ENCODE peak calls at places on chromosome 13, in nine cellular contexts. One of them, this sample, is unnamed.

GRCh38 chr13:111152836-111153235 is 37.7 kb downstream of the ARHGEF7 start:
- DNase-seq in GDM1: no peak
- DNase-seq in stimulated activated CD8-positive, alpha-beta memory T cell treated with anti-CD3 and anti-CD28 coated beads, Interleukin-12 subunit alpha, Interleukin-12 subunit beta, amount 100 ng/mL, for 4 hours: no peak
- DNase-seq in substantia nigra: no peak
- DNase-seq in COR-L47: no peak
- DNase-seq in stimulated activated CD4-positive, alpha-beta T cell treated with anti-CD3 and anti-CD28 coated beads, Interleukin-2, amount 100 ng/mL, for 24 hours: no peak
- DNase-seq in activated CD4-positive, alpha-beta memory T cell treated with anti-CD3 and anti-CD28 coated beads, Interleukin-2, amount 10 ng/mL, durations not matched to agents 7 days and 5 days: no peak
- DNase-seq in NCI-H345: no peak
- DNase-seq in HFFc6: no peak
- DNase-seq in this sample: no peak

GRCh38 chr13:33676045-33676699 is 141.8 kb upstream of the RFC3 start:
- DNase-seq in GDM1: no peak
- DNase-seq in stimulated activated CD8-positive, alpha-beta memory T cell treated with anti-CD3 and anti-CD28 coated beads, Interleukin-12 subunit alpha, Interleukin-12 subunit beta, amount 100 ng/mL, for 4 hours: no peak
- DNase-seq in substantia nigra: no peak
- DNase-seq in COR-L47: peak
- DNase-seq in stimulated activated CD4-positive, alpha-beta T cell treated with anti-CD3 and anti-CD28 coated beads, Interleukin-2, amount 100 ng/mL, for 24 hours: no peak
- DNase-seq in activated CD4-positive, alpha-beta memory T cell treated with anti-CD3 and anti-CD28 coated beads, Interleukin-2, amount 10 ng/mL, durations not matched to agents 7 days and 5 days: no peak
- DNase-seq in NCI-H345: no peak
- DNase-seq in HFFc6: peak
- DNase-seq in this sample: no peak

GRCh38 chr13:114157869-114158495 is 21.1 kb upstream of the CFAP97D2 start:
- DNase-seq in GDM1: no peak
- DNase-seq in stimulated activated CD8-positive, alpha-beta memory T cell treated with anti-CD3 and anti-CD28 coated beads, Interleukin-12 subunit alpha, Interleukin-12 subunit beta, amount 100 ng/mL, for 4 hours: no peak
- DNase-seq in substantia nigra: no peak
- DNase-seq in COR-L47: no peak
- DNase-seq in stimulated activated CD4-positive, alpha-beta T cell treated with anti-CD3 and anti-CD28 coated beads, Interleukin-2, amount 100 ng/mL, for 24 hours: no peak
- DNase-seq in activated CD4-positive, alpha-beta memory T cell treated with anti-CD3 and anti-CD28 coated beads, Interleukin-2, amount 10 ng/mL, durations not matched to agents 7 days and 5 days: no peak
- DNase-seq in NCI-H345: no peak
- DNase-seq in HFFc6: no peak
- DNase-seq in this sample: no peak

GRCh38 chr13:50989476-50989875 is 79.9 kb downstream of the RNASEH2B start:
- DNase-seq in GDM1: no peak
- DNase-seq in stimulated activated CD8-positive, alpha-beta memory T cell treated with anti-CD3 and anti-CD28 coated beads, Interleukin-12 subunit alpha, Interleukin-12 subunit beta, amount 100 ng/mL, for 4 hours: no peak
- DNase-seq in substantia nigra: no peak
- DNase-seq in COR-L47: peak
- DNase-seq in stimulated activated CD4-positive, alpha-beta T cell treated with anti-CD3 and anti-CD28 coated beads, Interleukin-2, amount 100 ng/mL, for 24 hours: no peak
- DNase-seq in activated CD4-positive, alpha-beta memory T cell treated with anti-CD3 and anti-CD28 coated beads, Interleukin-2, amount 10 ng/mL, durations not matched to agents 7 days and 5 days: no peak
- DNase-seq in NCI-H345: peak
- DNase-seq in HFFc6: no peak
- DNase-seq in this sample: no peak

GRCh38 chr13:75796825-75797224 is 160.7 kb downstream of the LMO7 start:
- DNase-seq in GDM1: no peak
- DNase-seq in stimulated activated CD8-positive, alpha-beta memory T cell treated with anti-CD3 and anti-CD28 coated beads, Interleukin-12 subunit alpha, Interleukin-12 subunit beta, amount 100 ng/mL, for 4 hours: no peak
- DNase-seq in substantia nigra: no peak
- DNase-seq in COR-L47: no peak
- DNase-seq in stimulated activated CD4-positive, alpha-beta T cell treated with anti-CD3 and anti-CD28 coated beads, Interleukin-2, amount 100 ng/mL, for 24 hours: no peak
- DNase-seq in activated CD4-positive, alpha-beta memory T cell treated with anti-CD3 and anti-CD28 coated beads, Interleukin-2, amount 10 ng/mL, durations not matched to agents 7 days and 5 days: no peak
- DNase-seq in NCI-H345: no peak
- DNase-seq in HFFc6: no peak
- DNase-seq in this sample: no peak

GRCh38 chr13:78609464-78610205 is 6.3 kb upstream of the POU4F1 start:
- DNase-seq in GDM1: no peak
- DNase-seq in stimulated activated CD8-positive, alpha-beta memory T cell treated with anti-CD3 and anti-CD28 coated beads, Interleukin-12 subunit alpha, Interleukin-12 subunit beta, amount 100 ng/mL, for 4 hours: no peak
- DNase-seq in substantia nigra: no peak
- DNase-seq in COR-L47: no peak
- DNase-seq in stimulated activated CD4-positive, alpha-beta T cell treated with anti-CD3 and anti-CD28 coated beads, Interleukin-2, amount 100 ng/mL, for 24 hours: no peak
- DNase-seq in activated CD4-positive, alpha-beta memory T cell treated with anti-CD3 and anti-CD28 coated beads, Interleukin-2, amount 10 ng/mL, durations not matched to agents 7 days and 5 days: no peak
- DNase-seq in NCI-H345: no peak
- DNase-seq in HFFc6: no peak
- DNase-seq in this sample: no peak

GRCh38 chr13:91630916-91631315 is 232.5 kb downstream of the GPC5 start:
- DNase-seq in GDM1: no peak
- DNase-seq in stimulated activated CD8-positive, alpha-beta memory T cell treated with anti-CD3 and anti-CD28 coated beads, Interleukin-12 subunit alpha, Interleukin-12 subunit beta, amount 100 ng/mL, for 4 hours: no peak
- DNase-seq in substantia nigra: no peak
- DNase-seq in COR-L47: no peak
- DNase-seq in stimulated activated CD4-positive, alpha-beta T cell treated with anti-CD3 and anti-CD28 coated beads, Interleukin-2, amount 100 ng/mL, for 24 hours: no peak
- DNase-seq in activated CD4-positive, alpha-beta memory T cell treated with anti-CD3 and anti-CD28 coated beads, Interleukin-2, amount 10 ng/mL, durations not matched to agents 7 days and 5 days: no peak
- DNase-seq in NCI-H345: no peak
- DNase-seq in HFFc6: no peak
- DNase-seq in this sample: no peak

GRCh38 chr13:50697746-50698526 is 145.6 kb downstream of the DLEU7 start:
- DNase-seq in GDM1: no peak
- DNase-seq in stimulated activated CD8-positive, alpha-beta memory T cell treated with anti-CD3 and anti-CD28 coated beads, Interleukin-12 subunit alpha, Interleukin-12 subunit beta, amount 100 ng/mL, for 4 hours: no peak
- DNase-seq in substantia nigra: no peak
- DNase-seq in COR-L47: peak
- DNase-seq in stimulated activated CD4-positive, alpha-beta T cell treated with anti-CD3 and anti-CD28 coated beads, Interleukin-2, amount 100 ng/mL, for 24 hours: no peak
- DNase-seq in activated CD4-positive, alpha-beta memory T cell treated with anti-CD3 and anti-CD28 coated beads, Interleukin-2, amount 10 ng/mL, durations not matched to agents 7 days and 5 days: no peak
- DNase-seq in NCI-H345: peak
- DNase-seq in HFFc6: no peak
- DNase-seq in this sample: no peak

GRCh38 chr13:97367427-97367826 is 66.5 kb upstream of the RAP2A start:
- DNase-seq in GDM1: no peak
- DNase-seq in stimulated activated CD8-positive, alpha-beta memory T cell treated with anti-CD3 and anti-CD28 coated beads, Interleukin-12 subunit alpha, Interleukin-12 subunit beta, amount 100 ng/mL, for 4 hours: no peak
- DNase-seq in substantia nigra: no peak
- DNase-seq in COR-L47: no peak
- DNase-seq in stimulated activated CD4-positive, alpha-beta T cell treated with anti-CD3 and anti-CD28 coated beads, Interleukin-2, amount 100 ng/mL, for 24 hours: no peak
- DNase-seq in activated CD4-positive, alpha-beta memory T cell treated with anti-CD3 and anti-CD28 coated beads, Interleukin-2, amount 10 ng/mL, durations not matched to agents 7 days and 5 days: no peak
- DNase-seq in NCI-H345: no peak
- DNase-seq in HFFc6: peak
- DNase-seq in this sample: no peak

GRCh38 chr13:112900691-112901091 is 68.3 kb upstream of the MCF2L start:
- DNase-seq in GDM1: no peak
- DNase-seq in stimulated activated CD8-positive, alpha-beta memory T cell treated with anti-CD3 and anti-CD28 coated beads, Interleukin-12 subunit alpha, Interleukin-12 subunit beta, amount 100 ng/mL, for 4 hours: no peak
- DNase-seq in substantia nigra: no peak
- DNase-seq in COR-L47: no peak
- DNase-seq in stimulated activated CD4-positive, alpha-beta T cell treated with anti-CD3 and anti-CD28 coated beads, Interleukin-2, amount 100 ng/mL, for 24 hours: no peak
- DNase-seq in activated CD4-positive, alpha-beta memory T cell treated with anti-CD3 and anti-CD28 coated beads, Interleukin-2, amount 10 ng/mL, durations not matched to agents 7 days and 5 days: no peak
- DNase-seq in NCI-H345: no peak
- DNase-seq in HFFc6: no peak
- DNase-seq in this sample: no peak

GRCh38 chr13:44068737-44069136 is 189.0 kb downstream of the LACC1 start:
- DNase-seq in GDM1: no peak
- DNase-seq in stimulated activated CD8-positive, alpha-beta memory T cell treated with anti-CD3 and anti-CD28 coated beads, Interleukin-12 subunit alpha, Interleukin-12 subunit beta, amount 100 ng/mL, for 4 hours: no peak
- DNase-seq in substantia nigra: no peak
- DNase-seq in COR-L47: no peak
- DNase-seq in stimulated activated CD4-positive, alpha-beta T cell treated with anti-CD3 and anti-CD28 coated beads, Interleukin-2, amount 100 ng/mL, for 24 hours: no peak
- DNase-seq in activated CD4-positive, alpha-beta memory T cell treated with anti-CD3 and anti-CD28 coated beads, Interleukin-2, amount 10 ng/mL, durations not matched to agents 7 days and 5 days: no peak
- DNase-seq in NCI-H345: no peak
- DNase-seq in HFFc6: peak
- DNase-seq in this sample: no peak

GRCh38 chr13:51769455-51770127 is 34.4 kb downstream of the DHRS12 start:
- DNase-seq in GDM1: no peak
- DNase-seq in stimulated activated CD8-positive, alpha-beta memory T cell treated with anti-CD3 and anti-CD28 coated beads, Interleukin-12 subunit alpha, Interleukin-12 subunit beta, amount 100 ng/mL, for 4 hours: no peak
- DNase-seq in substantia nigra: no peak
- DNase-seq in COR-L47: no peak
- DNase-seq in stimulated activated CD4-positive, alpha-beta T cell treated with anti-CD3 and anti-CD28 coated beads, Interleukin-2, amount 100 ng/mL, for 24 hours: no peak
- DNase-seq in activated CD4-positive, alpha-beta memory T cell treated with anti-CD3 and anti-CD28 coated beads, Interleukin-2, amount 10 ng/mL, durations not matched to agents 7 days and 5 days: no peak
- DNase-seq in NCI-H345: no peak
- DNase-seq in HFFc6: no peak
- DNase-seq in this sample: no peak

GRCh38 chr13:73893833-73894232 is 240.4 kb downstream of the KLF12 start:
- DNase-seq in GDM1: no peak
- DNase-seq in stimulated activated CD8-positive, alpha-beta memory T cell treated with anti-CD3 and anti-CD28 coated beads, Interleukin-12 subunit alpha, Interleukin-12 subunit beta, amount 100 ng/mL, for 4 hours: no peak
- DNase-seq in substantia nigra: no peak
- DNase-seq in COR-L47: no peak
- DNase-seq in stimulated activated CD4-positive, alpha-beta T cell treated with anti-CD3 and anti-CD28 coated beads, Interleukin-2, amount 100 ng/mL, for 24 hours: no peak
- DNase-seq in activated CD4-positive, alpha-beta memory T cell treated with anti-CD3 and anti-CD28 coated beads, Interleukin-2, amount 10 ng/mL, durations not matched to agents 7 days and 5 days: no peak
- DNase-seq in NCI-H345: no peak
- DNase-seq in HFFc6: no peak
- DNase-seq in this sample: no peak

GRCh38 chr13:37869506-37869755 is 141 bp downstream of the TRPC4 start:
- DNase-seq in GDM1: no peak
- DNase-seq in stimulated activated CD8-positive, alpha-beta memory T cell treated with anti-CD3 and anti-CD28 coated beads, Interleukin-12 subunit alpha, Interleukin-12 subunit beta, amount 100 ng/mL, for 4 hours: no peak
- DNase-seq in substantia nigra: no peak
- DNase-seq in COR-L47: no peak
- DNase-seq in stimulated activated CD4-positive, alpha-beta T cell treated with anti-CD3 and anti-CD28 coated beads, Interleukin-2, amount 100 ng/mL, for 24 hours: no peak
- DNase-seq in activated CD4-positive, alpha-beta memory T cell treated with anti-CD3 and anti-CD28 coated beads, Interleukin-2, amount 10 ng/mL, durations not matched to agents 7 days and 5 days: no peak
- DNase-seq in NCI-H345: peak
- DNase-seq in HFFc6: no peak
- DNase-seq in this sample: no peak

GRCh38 chr13:111973186-111974064 is 93.5 kb upstream of the SOX1 start:
- DNase-seq in GDM1: no peak
- DNase-seq in stimulated activated CD8-positive, alpha-beta memory T cell treated with anti-CD3 and anti-CD28 coated beads, Interleukin-12 subunit alpha, Interleukin-12 subunit beta, amount 100 ng/mL, for 4 hours: no peak
- DNase-seq in substantia nigra: no peak
- DNase-seq in COR-L47: no peak
- DNase-seq in stimulated activated CD4-positive, alpha-beta T cell treated with anti-CD3 and anti-CD28 coated beads, Interleukin-2, amount 100 ng/mL, for 24 hours: no peak
- DNase-seq in activated CD4-positive, alpha-beta memory T cell treated with anti-CD3 and anti-CD28 coated beads, Interleukin-2, amount 10 ng/mL, durations not matched to agents 7 days and 5 days: no peak
- DNase-seq in NCI-H345: peak
- DNase-seq in HFFc6: no peak
- DNase-seq in this sample: no peak

GRCh38 chr13:60756306-60756705 is 359.3 kb downstream of the TDRD3 start:
- DNase-seq in GDM1: no peak
- DNase-seq in stimulated activated CD8-positive, alpha-beta memory T cell treated with anti-CD3 and anti-CD28 coated beads, Interleukin-12 subunit alpha, Interleukin-12 subunit beta, amount 100 ng/mL, for 4 hours: no peak
- DNase-seq in substantia nigra: no peak
- DNase-seq in COR-L47: no peak
- DNase-seq in stimulated activated CD4-positive, alpha-beta T cell treated with anti-CD3 and anti-CD28 coated beads, Interleukin-2, amount 100 ng/mL, for 24 hours: no peak
- DNase-seq in activated CD4-positive, alpha-beta memory T cell treated with anti-CD3 and anti-CD28 coated beads, Interleukin-2, amount 10 ng/mL, durations not matched to agents 7 days and 5 days: no peak
- DNase-seq in NCI-H345: no peak
- DNase-seq in HFFc6: no peak
- DNase-seq in this sample: no peak

GRCh38 chr13:78674638-78675037 is 15.7 kb upstream of the OBI1 start:
- DNase-seq in GDM1: no peak
- DNase-seq in stimulated activated CD8-positive, alpha-beta memory T cell treated with anti-CD3 and anti-CD28 coated beads, Interleukin-12 subunit alpha, Interleukin-12 subunit beta, amount 100 ng/mL, for 4 hours: no peak
- DNase-seq in substantia nigra: no peak
- DNase-seq in COR-L47: no peak
- DNase-seq in stimulated activated CD4-positive, alpha-beta T cell treated with anti-CD3 and anti-CD28 coated beads, Interleukin-2, amount 100 ng/mL, for 24 hours: no peak
- DNase-seq in activated CD4-positive, alpha-beta memory T cell treated with anti-CD3 and anti-CD28 coated beads, Interleukin-2, amount 10 ng/mL, durations not matched to agents 7 days and 5 days: no peak
- DNase-seq in NCI-H345: no peak
- DNase-seq in HFFc6: no peak
- DNase-seq in this sample: no peak

GRCh38 chr13:95115525-95115924 is 185.7 kb downstream of the ABCC4 start:
- DNase-seq in GDM1: no peak
- DNase-seq in stimulated activated CD8-positive, alpha-beta memory T cell treated with anti-CD3 and anti-CD28 coated beads, Interleukin-12 subunit alpha, Interleukin-12 subunit beta, amount 100 ng/mL, for 4 hours: no peak
- DNase-seq in substantia nigra: no peak
- DNase-seq in COR-L47: no peak
- DNase-seq in stimulated activated CD4-positive, alpha-beta T cell treated with anti-CD3 and anti-CD28 coated beads, Interleukin-2, amount 100 ng/mL, for 24 hours: no peak
- DNase-seq in activated CD4-positive, alpha-beta memory T cell treated with anti-CD3 and anti-CD28 coated beads, Interleukin-2, amount 10 ng/mL, durations not matched to agents 7 days and 5 days: no peak
- DNase-seq in NCI-H345: no peak
- DNase-seq in HFFc6: no peak
- DNase-seq in this sample: no peak

GRCh38 chr13:22926176-22927007 is 254.4 kb upstream of the SGCG start:
- DNase-seq in GDM1: no peak
- DNase-seq in stimulated activated CD8-positive, alpha-beta memory T cell treated with anti-CD3 and anti-CD28 coated beads, Interleukin-12 subunit alpha, Interleukin-12 subunit beta, amount 100 ng/mL, for 4 hours: no peak
- DNase-seq in substantia nigra: no peak
- DNase-seq in COR-L47: no peak
- DNase-seq in stimulated activated CD4-positive, alpha-beta T cell treated with anti-CD3 and anti-CD28 coated beads, Interleukin-2, amount 100 ng/mL, for 24 hours: no peak
- DNase-seq in activated CD4-positive, alpha-beta memory T cell treated with anti-CD3 and anti-CD28 coated beads, Interleukin-2, amount 10 ng/mL, durations not matched to agents 7 days and 5 days: no peak
- DNase-seq in NCI-H345: no peak
- DNase-seq in HFFc6: no peak
- DNase-seq in this sample: no peak

GRCh38 chr13:98822238-98822606 is 69.8 kb upstream of the SLC15A1 start:
- DNase-seq in GDM1: no peak
- DNase-seq in stimulated activated CD8-positive, alpha-beta memory T cell treated with anti-CD3 and anti-CD28 coated beads, Interleukin-12 subunit alpha, Interleukin-12 subunit beta, amount 100 ng/mL, for 4 hours: no peak
- DNase-seq in substantia nigra: no peak
- DNase-seq in COR-L47: no peak
- DNase-seq in stimulated activated CD4-positive, alpha-beta T cell treated with anti-CD3 and anti-CD28 coated beads, Interleukin-2, amount 100 ng/mL, for 24 hours: no peak
- DNase-seq in activated CD4-positive, alpha-beta memory T cell treated with anti-CD3 and anti-CD28 coated beads, Interleukin-2, amount 10 ng/mL, durations not matched to agents 7 days and 5 days: no peak
- DNase-seq in NCI-H345: no peak
- DNase-seq in HFFc6: no peak
- DNase-seq in this sample: no peak

GRCh38 chr13:112179421-112179820 is 112.5 kb downstream of the SOX1 start:
- DNase-seq in GDM1: no peak
- DNase-seq in stimulated activated CD8-positive, alpha-beta memory T cell treated with anti-CD3 and anti-CD28 coated beads, Interleukin-12 subunit alpha, Interleukin-12 subunit beta, amount 100 ng/mL, for 4 hours: no peak
- DNase-seq in substantia nigra: no peak
- DNase-seq in COR-L47: no peak
- DNase-seq in stimulated activated CD4-positive, alpha-beta T cell treated with anti-CD3 and anti-CD28 coated beads, Interleukin-2, amount 100 ng/mL, for 24 hours: no peak
- DNase-seq in activated CD4-positive, alpha-beta memory T cell treated with anti-CD3 and anti-CD28 coated beads, Interleukin-2, amount 10 ng/mL, durations not matched to agents 7 days and 5 days: no peak
- DNase-seq in NCI-H345: no peak
- DNase-seq in HFFc6: no peak
- DNase-seq in this sample: no peak

GRCh38 chr13:48600374-48601364 is 53.1 kb upstream of the CYSLTR2 start:
- DNase-seq in GDM1: peak
- DNase-seq in stimulated activated CD8-positive, alpha-beta memory T cell treated with anti-CD3 and anti-CD28 coated beads, Interleukin-12 subunit alpha, Interleukin-12 subunit beta, amount 100 ng/mL, for 4 hours: no peak
- DNase-seq in substantia nigra: no peak
- DNase-seq in COR-L47: no peak
- DNase-seq in stimulated activated CD4-positive, alpha-beta T cell treated with anti-CD3 and anti-CD28 coated beads, Interleukin-2, amount 100 ng/mL, for 24 hours: no peak
- DNase-seq in activated CD4-positive, alpha-beta memory T cell treated with anti-CD3 and anti-CD28 coated beads, Interleukin-2, amount 10 ng/mL, durations not matched to agents 7 days and 5 days: no peak
- DNase-seq in NCI-H345: no peak
- DNase-seq in HFFc6: no peak
- DNase-seq in this sample: no peak

GRCh38 chr13:78147905-78148304 is 229.3 kb upstream of the EDNRB start:
- DNase-seq in GDM1: no peak
- DNase-seq in stimulated activated CD8-positive, alpha-beta memory T cell treated with anti-CD3 and anti-CD28 coated beads, Interleukin-12 subunit alpha, Interleukin-12 subunit beta, amount 100 ng/mL, for 4 hours: no peak
- DNase-seq in substantia nigra: no peak
- DNase-seq in COR-L47: no peak
- DNase-seq in stimulated activated CD4-positive, alpha-beta T cell treated with anti-CD3 and anti-CD28 coated beads, Interleukin-2, amount 100 ng/mL, for 24 hours: no peak
- DNase-seq in activated CD4-positive, alpha-beta memory T cell treated with anti-CD3 and anti-CD28 coated beads, Interleukin-2, amount 10 ng/mL, durations not matched to agents 7 days and 5 days: no peak
- DNase-seq in NCI-H345: no peak
- DNase-seq in HFFc6: peak
- DNase-seq in this sample: no peak

GRCh38 chr13:97934590-97934989 is 18.9 kb upstream of the IPO5 start:
- DNase-seq in GDM1: no peak
- DNase-seq in stimulated activated CD8-positive, alpha-beta memory T cell treated with anti-CD3 and anti-CD28 coated beads, Interleukin-12 subunit alpha, Interleukin-12 subunit beta, amount 100 ng/mL, for 4 hours: no peak
- DNase-seq in substantia nigra: no peak
- DNase-seq in COR-L47: no peak
- DNase-seq in stimulated activated CD4-positive, alpha-beta T cell treated with anti-CD3 and anti-CD28 coated beads, Interleukin-2, amount 100 ng/mL, for 24 hours: no peak
- DNase-seq in activated CD4-positive, alpha-beta memory T cell treated with anti-CD3 and anti-CD28 coated beads, Interleukin-2, amount 10 ng/mL, durations not matched to agents 7 days and 5 days: no peak
- DNase-seq in NCI-H345: peak
- DNase-seq in HFFc6: no peak
- DNase-seq in this sample: no peak

GRCh38 chr13:20848944-20849343 is 53.6 kb downstream of the XPO4 start:
- DNase-seq in GDM1: no peak
- DNase-seq in stimulated activated CD8-positive, alpha-beta memory T cell treated with anti-CD3 and anti-CD28 coated beads, Interleukin-12 subunit alpha, Interleukin-12 subunit beta, amount 100 ng/mL, for 4 hours: no peak
- DNase-seq in substantia nigra: no peak
- DNase-seq in COR-L47: no peak
- DNase-seq in stimulated activated CD4-positive, alpha-beta T cell treated with anti-CD3 and anti-CD28 coated beads, Interleukin-2, amount 100 ng/mL, for 24 hours: no peak
- DNase-seq in activated CD4-positive, alpha-beta memory T cell treated with anti-CD3 and anti-CD28 coated beads, Interleukin-2, amount 10 ng/mL, durations not matched to agents 7 days and 5 days: no peak
- DNase-seq in NCI-H345: peak
- DNase-seq in HFFc6: no peak
- DNase-seq in this sample: no peak

GRCh38 chr13:52459668-52460067 is 4.4 kb downstream of the CKAP2 start:
- DNase-seq in GDM1: no peak
- DNase-seq in stimulated activated CD8-positive, alpha-beta memory T cell treated with anti-CD3 and anti-CD28 coated beads, Interleukin-12 subunit alpha, Interleukin-12 subunit beta, amount 100 ng/mL, for 4 hours: no peak
- DNase-seq in substantia nigra: no peak
- DNase-seq in COR-L47: no peak
- DNase-seq in stimulated activated CD4-positive, alpha-beta T cell treated with anti-CD3 and anti-CD28 coated beads, Interleukin-2, amount 100 ng/mL, for 24 hours: no peak
- DNase-seq in activated CD4-positive, alpha-beta memory T cell treated with anti-CD3 and anti-CD28 coated beads, Interleukin-2, amount 10 ng/mL, durations not matched to agents 7 days and 5 days: no peak
- DNase-seq in NCI-H345: no peak
- DNase-seq in HFFc6: peak
- DNase-seq in this sample: no peak

GRCh38 chr13:67152123-67152522 is 78.0 kb downstream of the PCDH9 start:
- DNase-seq in GDM1: no peak
- DNase-seq in stimulated activated CD8-positive, alpha-beta memory T cell treated with anti-CD3 and anti-CD28 coated beads, Interleukin-12 subunit alpha, Interleukin-12 subunit beta, amount 100 ng/mL, for 4 hours: no peak
- DNase-seq in substantia nigra: no peak
- DNase-seq in COR-L47: no peak
- DNase-seq in stimulated activated CD4-positive, alpha-beta T cell treated with anti-CD3 and anti-CD28 coated beads, Interleukin-2, amount 100 ng/mL, for 24 hours: no peak
- DNase-seq in activated CD4-positive, alpha-beta memory T cell treated with anti-CD3 and anti-CD28 coated beads, Interleukin-2, amount 10 ng/mL, durations not matched to agents 7 days and 5 days: no peak
- DNase-seq in NCI-H345: no peak
- DNase-seq in HFFc6: no peak
- DNase-seq in this sample: no peak

GRCh38 chr13:102870677-102871415 is 25.0 kb downstream of the ERCC5 start:
- DNase-seq in GDM1: peak
- DNase-seq in stimulated activated CD8-positive, alpha-beta memory T cell treated with anti-CD3 and anti-CD28 coated beads, Interleukin-12 subunit alpha, Interleukin-12 subunit beta, amount 100 ng/mL, for 4 hours: no peak
- DNase-seq in substantia nigra: peak
- DNase-seq in COR-L47: peak
- DNase-seq in stimulated activated CD4-positive, alpha-beta T cell treated with anti-CD3 and anti-CD28 coated beads, Interleukin-2, amount 100 ng/mL, for 24 hours: peak
- DNase-seq in activated CD4-positive, alpha-beta memory T cell treated with anti-CD3 and anti-CD28 coated beads, Interleukin-2, amount 10 ng/mL, durations not matched to agents 7 days and 5 days: peak
- DNase-seq in NCI-H345: peak
- DNase-seq in HFFc6: peak
- DNase-seq in this sample: peak

GRCh38 chr13:54092686-54093085 is 1064.1 kb downstream of the OLFM4 start:
- DNase-seq in GDM1: no peak
- DNase-seq in stimulated activated CD8-positive, alpha-beta memory T cell treated with anti-CD3 and anti-CD28 coated beads, Interleukin-12 subunit alpha, Interleukin-12 subunit beta, amount 100 ng/mL, for 4 hours: no peak
- DNase-seq in substantia nigra: no peak
- DNase-seq in COR-L47: no peak
- DNase-seq in stimulated activated CD4-positive, alpha-beta T cell treated with anti-CD3 and anti-CD28 coated beads, Interleukin-2, amount 100 ng/mL, for 24 hours: no peak
- DNase-seq in activated CD4-positive, alpha-beta memory T cell treated with anti-CD3 and anti-CD28 coated beads, Interleukin-2, amount 10 ng/mL, durations not matched to agents 7 days and 5 days: no peak
- DNase-seq in NCI-H345: no peak
- DNase-seq in HFFc6: no peak
- DNase-seq in this sample: no peak

GRCh38 chr13:105616313-105617075 is 919.0 kb downstream of the EFNB2 start:
- DNase-seq in GDM1: no peak
- DNase-seq in stimulated activated CD8-positive, alpha-beta memory T cell treated with anti-CD3 and anti-CD28 coated beads, Interleukin-12 subunit alpha, Interleukin-12 subunit beta, amount 100 ng/mL, for 4 hours: no peak
- DNase-seq in substantia nigra: no peak
- DNase-seq in COR-L47: no peak
- DNase-seq in stimulated activated CD4-positive, alpha-beta T cell treated with anti-CD3 and anti-CD28 coated beads, Interleukin-2, amount 100 ng/mL, for 24 hours: no peak
- DNase-seq in activated CD4-positive, alpha-beta memory T cell treated with anti-CD3 and anti-CD28 coated beads, Interleukin-2, amount 10 ng/mL, durations not matched to agents 7 days and 5 days: no peak
- DNase-seq in NCI-H345: no peak
- DNase-seq in HFFc6: no peak
- DNase-seq in this sample: no peak

GRCh38 chr13:20924758-20925394 is 22.3 kb upstream of the XPO4 start:
- DNase-seq in GDM1: peak
- DNase-seq in stimulated activated CD8-positive, alpha-beta memory T cell treated with anti-CD3 and anti-CD28 coated beads, Interleukin-12 subunit alpha, Interleukin-12 subunit beta, amount 100 ng/mL, for 4 hours: peak
- DNase-seq in substantia nigra: peak
- DNase-seq in COR-L47: peak
- DNase-seq in stimulated activated CD4-positive, alpha-beta T cell treated with anti-CD3 and anti-CD28 coated beads, Interleukin-2, amount 100 ng/mL, for 24 hours: peak
- DNase-seq in activated CD4-positive, alpha-beta memory T cell treated with anti-CD3 and anti-CD28 coated beads, Interleukin-2, amount 10 ng/mL, durations not matched to agents 7 days and 5 days: peak
- DNase-seq in NCI-H345: peak
- DNase-seq in HFFc6: peak
- DNase-seq in this sample: peak

This sample was measured in KG1.